ENCODE peak calls at places on chromosomes 13 and 19, in five cellular contexts. X is A549, P is K562, J is HepG2, G is GM12878. I is an unnamed sample.

GRCh38 chr13:23902975-23903905 is 5.9 kb upstream of the C1QTNF9B start:
- DNase-seq in X (no peak), P (no peak), J (no peak), G (no peak), I (no peak)

GRCh38 chr13:40599722-40600121 is 66.7 kb downstream of the FOXO1 start:
- DNase-seq in X (no peak), P (no peak), J (no peak), G (no peak), I (no peak)

GRCh38 chr13:47337781-47338507 is 441.1 kb upstream of the HTR2A start:
- DNase-seq in X (no peak), P (no peak), J (no peak), G (no peak), I (no peak)

GRCh38 chr13:100544866-100545683 is 43.5 kb downstream of the GGACT start:
- DNase-seq in X (no peak), P (no peak), J (no peak), G (no peak), I (no peak)

GRCh38 chr19:27971071-27971470 is 1241.9 kb downstream of the UQCRFS1 start:
- DNase-seq in X (no peak), P (no peak), J (no peak), G (no peak), I (no peak)

GRCh38 chr19:35717665-35718344 is at the start of gene KMT2B:
- DNase-seq in X (peak), P (peak), J (no peak), G (no peak), I (peak)

GRCh38 chr13:95100525-95101121 is 200.6 kb downstream of the ABCC4 start:
- DNase-seq in X (peak), P (no peak), J (peak), G (peak), I (no peak)

GRCh38 chr13:106599875-106600797 is 32.2 kb upstream of the ARGLU1 start:
- DNase-seq in X (no peak), P (no peak), J (no peak), G (no peak), I (no peak)

GRCh38 chr19:19345232-19345631 is 24.6 kb downstream of the MAU2 start:
- DNase-seq in X (no peak), P (no peak), J (no peak), G (no peak), I (no peak)

GRCh38 chr13:19052180-19052579 is 129.4 kb downstream of the TUBA3C start:
- DNase-seq in X (no peak), P (no peak), J (no peak), G (no peak), I (no peak)

GRCh38 chr13:19050901-19051300 is 130.7 kb downstream of the TUBA3C start:
- DNase-seq in X (no peak), P (no peak), J (no peak), G (no peak), I (no peak)

GRCh38 chr13:19052931-19053330 is 128.7 kb downstream of the TUBA3C start:
- DNase-seq in X (no peak), P (no peak), J (no peak), G (no peak), I (no peak)

GRCh38 chr13:19053561-19053960 is 128.1 kb downstream of the TUBA3C start:
- DNase-seq in X (no peak), P (no peak), J (no peak), G (no peak), I (peak)

GRCh38 chr13:19048381-19048780 is 133.2 kb downstream of the TUBA3C start:
- DNase-seq in X (no peak), P (no peak), J (no peak), G (no peak), I (no peak)
- TF ChIP-seq MYC in X (no peak), P (no peak), J (no peak), G (no peak), I (no peak)

DNA sequence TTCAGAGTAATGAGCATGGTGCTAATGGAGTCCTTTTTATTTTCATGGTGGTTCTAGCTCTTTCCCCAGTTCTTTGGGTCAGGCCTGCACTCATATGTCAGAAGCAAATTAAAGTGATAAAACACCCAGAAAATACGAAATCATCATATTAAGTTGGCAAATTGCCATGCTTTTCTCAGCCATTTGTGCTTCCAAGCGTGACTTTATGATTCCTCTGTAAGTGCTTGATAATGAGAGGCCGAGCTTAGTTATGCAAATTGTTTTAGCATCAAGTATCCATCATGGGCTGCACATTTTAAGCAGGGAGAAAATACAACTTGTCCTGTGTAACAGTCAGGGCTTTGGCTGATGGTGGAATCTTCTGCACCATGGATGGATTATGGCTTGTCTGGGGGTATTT is 45.2 kb downstream of the MTUS2 start:
- DNase-seq in X (no peak), P (no peak), J (no peak), G (no peak), I (no peak)
- TF ChIP-seq MAX in X (no peak), P (no peak), J (no peak), G (no peak), I (no peak)

DNA sequence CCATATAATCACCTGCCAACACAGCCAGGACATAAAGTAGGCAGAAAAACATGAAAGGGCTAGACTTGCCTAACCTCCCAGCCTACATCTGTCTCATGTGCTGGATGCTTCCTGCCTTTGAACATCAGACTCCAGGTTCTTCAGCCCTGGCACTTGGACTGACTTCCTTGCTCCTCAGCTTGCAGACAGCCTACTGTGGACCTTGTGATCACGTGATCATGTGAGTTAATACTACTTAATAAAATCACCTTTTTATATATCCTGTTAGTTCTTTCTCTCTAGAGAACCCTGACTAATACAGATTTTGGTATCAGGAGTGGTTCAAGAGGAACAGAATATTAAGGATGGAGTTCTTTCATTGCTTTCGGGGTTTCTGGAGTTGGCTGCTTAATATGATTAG is 2867.6 kb downstream of the PCDH9 start:
- DNase-seq in X (no peak), P (no peak), J (no peak), G (no peak), I (no peak)
- H3K4me3 ChIP-seq in X (no peak), P (no peak), J (no peak), G (no peak), I (no peak)

GRCh38 chr13:27620377-27621115 is at the start of gene LNX2:
- DNase-seq in X (peak), P (peak), J (peak), G (peak), I (peak)

GRCh38 chr13:27621116-27621365 is 651 bp upstream of the POLR1D start:
- DNase-seq in X (no peak), P (no peak), J (no peak), G (no peak), I (no peak)

GRCh38 chr13:27621366-27622101 is at the start of gene POLR1D:
- DNase-seq in X (peak), P (peak), J (peak), G (peak), I (peak)

GRCh38 chr13:27619093-27619705 is 1.1 kb downstream of the LNX2 start:
- DNase-seq in X (no peak), P (no peak), J (peak), G (no peak), I (peak)

GRCh38 chr13:27619711-27620376 is 485 bp downstream of the LNX2 start:
- DNase-seq in X (peak), P (peak), J (peak), G (no peak), I (peak)
- TF ChIP-seq MYC in X (no peak), P (no peak), J (no peak), G (no peak), I (no peak)

GRCh38 chr19:10514211-10515145 is 2.8 kb downstream of the S1PR5 start:
- DNase-seq in X (no peak), P (no peak), J (no peak), G (no peak), I (no peak)
- TF ChIP-seq MAX in X (no peak), P (no peak), J (no peak), G (no peak), I (no peak)

DNA sequence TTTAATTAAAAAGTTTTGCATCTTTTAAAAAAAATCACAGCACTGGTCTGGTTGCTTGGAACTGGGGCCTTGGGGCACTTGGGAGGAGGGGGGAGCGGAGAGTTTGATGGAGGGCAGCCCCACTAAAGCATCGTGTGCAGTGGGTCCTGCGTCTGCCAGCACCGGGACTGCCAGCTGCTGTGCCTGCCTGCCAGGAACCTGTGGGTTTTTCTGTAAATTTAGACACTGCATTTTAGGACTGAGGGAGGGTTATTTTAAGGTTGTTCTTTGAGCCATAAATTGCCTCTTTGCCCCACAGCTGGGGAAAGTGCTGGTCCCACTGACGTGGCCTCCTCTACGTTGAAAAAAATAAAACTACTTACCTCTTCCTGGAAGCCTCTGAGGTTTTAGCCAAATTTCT is 2.9 kb downstream of the KLF2 start:
- DNase-seq in X (no peak), P (no peak), J (no peak), G (no peak), I (no peak)
- H3K4me3 ChIP-seq in X (no peak), P (no peak), J (no peak), G (peak), I (no peak)

GRCh38 chr13:44207476-44207875 is 166.1 kb upstream of the SERP2 start:
- DNase-seq in X (no peak), P (no peak), J (no peak), G (no peak), I (no peak)
- TF ChIP-seq MYC in X (no peak), P (no peak), J (no peak), G (no peak), I (no peak)

I was measured in NB4.